ENCODE peak calls at places on chromosome 14, in seven cellular contexts. N is HCT116, D is fibroblast of lung, Q is HepG2, L is endothelial cell of umbilical vein, M is PC-3, K is GM23248. G is an unnamed sample.

GRCh38 chr14:55438066-55438683 is 2.2 kb downstream of the TBPL2 start:
- DNase-seq in M (peak), K (peak), Q (peak), N (peak), D (peak), L (peak), G (peak)

GRCh38 chr14:104941508-104942365 is 17.1 kb downstream of the PLD4 start:
- DNase-seq in Q (no peak), L (no peak), N (no peak), K (no peak), D (no peak), M (no peak), G (no peak)

GRCh38 chr14:51208982-51209381 is 31.1 kb upstream of the TMX1 start:
- DNase-seq in K (no peak), M (no peak), L (no peak), Q (no peak), D (no peak), N (no peak), G (no peak)

GRCh38 chr14:100440207-100440631 is 117.1 kb downstream of the SLC25A47 start:
- DNase-seq in K (peak), Q (peak), D (peak), L (peak), N (no peak), M (peak), G (no peak)

GRCh38 chr14:49879683-49880204 is 13.1 kb upstream of the ARF6 start:
- DNase-seq in K (peak), M (peak), Q (peak), L (peak), N (peak), D (peak), G (no peak)

GRCh38 chr14:74402264-74403251 is 23.5 kb downstream of the SYNDIG1L start:
- DNase-seq in M (no peak), N (no peak), L (no peak), K (no peak), Q (no peak), D (no peak), G (no peak)

GRCh38 chr14:40113671-40114070 is 681.4 kb upstream of the FBXO33 start:
- DNase-seq in K (no peak), N (no peak), L (no peak), Q (peak), M (no peak), D (no peak), G (no peak)

GRCh38 chr14:84857571-84857970 is 672.4 kb upstream of the FLRT2 start:
- DNase-seq in L (no peak), K (no peak), M (peak), D (no peak), Q (no peak), N (no peak), G (no peak)

GRCh38 chr14:71070169-71070568 is 162.9 kb downstream of the PCNX1 start:
- DNase-seq in L (peak), M (peak), N (no peak), K (peak), Q (no peak), D (peak), G (no peak)

GRCh38 chr14:99928963-99929362 is 135.8 kb downstream of the EML1 start:
- DNase-seq in L (no peak), M (no peak), D (no peak), Q (no peak), K (no peak), N (no peak), G (no peak)

GRCh38 chr14:62031504-62031903 is 269.3 kb downstream of the SNAPC1 start:
- DNase-seq in D (no peak), L (no peak), N (no peak), M (peak), Q (no peak), K (no peak), G (no peak)

GRCh38 chr14:34461334-34462131 is 507 bp downstream of the SPTSSA start:
- DNase-seq in M (peak), D (peak), N (peak), Q (peak), L (peak), K (peak), G (peak)

GRCh38 chr14:34219661-34220060 is 242.4 kb downstream of the SPTSSA start:
- DNase-seq in D (peak), Q (no peak), K (no peak), M (peak), L (no peak), N (no peak), G (no peak)

GRCh38 chr14:71165121-71165574 is 257.9 kb downstream of the PCNX1 start:
- DNase-seq in N (no peak), K (peak), D (peak), Q (no peak), M (no peak), L (no peak), G (no peak)

GRCh38 chr14:95218006-95218405 is 60.7 kb upstream of the DICER1 start:
- DNase-seq in M (no peak), L (no peak), K (no peak), Q (no peak), N (no peak), D (no peak), G (no peak)

GRCh38 chr14:68791078-68791983 is 1.5 kb downstream of the ZFP36L1 start:
- DNase-seq in L (peak), D (peak), Q (no peak), M (peak), K (peak), N (no peak), G (no peak)

GRCh38 chr14:44649056-44649455 is 142.0 kb upstream of the FSCB start:
- DNase-seq in M (no peak), Q (no peak), N (no peak), D (no peak), K (no peak), L (no peak), G (no peak)

GRCh38 chr14:54138024-54138353 is 181.4 kb upstream of the BMP4 start:
- DNase-seq in M (peak), L (no peak), K (no peak), D (no peak), Q (peak), N (no peak), G (no peak)

DNA sequence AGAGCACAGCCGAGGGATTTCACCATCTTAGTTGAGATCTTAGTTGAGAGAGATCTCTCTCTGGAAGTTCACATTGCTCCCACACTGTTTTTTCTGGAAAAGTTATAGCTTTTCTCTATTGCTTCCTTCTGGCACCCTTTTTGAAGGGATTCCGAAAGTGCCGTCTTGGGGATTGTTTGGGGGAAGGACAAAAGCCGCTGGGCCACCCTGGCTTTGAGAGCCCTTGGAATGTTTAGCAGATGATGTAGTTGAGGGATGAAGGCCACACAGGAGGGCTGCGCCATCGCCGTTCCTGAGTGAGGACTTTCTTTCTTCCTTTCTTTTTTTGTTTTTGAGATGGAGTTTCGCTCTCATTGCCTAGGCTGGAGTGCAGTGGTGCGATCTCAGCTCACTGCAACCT is 17.7 kb downstream of the PLEKHG3 start:
- DNase-seq in L (no peak), K (no peak), M (no peak), Q (no peak), N (no peak), D (no peak), G (no peak)
- H3K9ac ChIP-seq in L (no peak), K (peak), M (no peak), Q (no peak), N (peak), D (no peak), G (no peak)

DNA sequence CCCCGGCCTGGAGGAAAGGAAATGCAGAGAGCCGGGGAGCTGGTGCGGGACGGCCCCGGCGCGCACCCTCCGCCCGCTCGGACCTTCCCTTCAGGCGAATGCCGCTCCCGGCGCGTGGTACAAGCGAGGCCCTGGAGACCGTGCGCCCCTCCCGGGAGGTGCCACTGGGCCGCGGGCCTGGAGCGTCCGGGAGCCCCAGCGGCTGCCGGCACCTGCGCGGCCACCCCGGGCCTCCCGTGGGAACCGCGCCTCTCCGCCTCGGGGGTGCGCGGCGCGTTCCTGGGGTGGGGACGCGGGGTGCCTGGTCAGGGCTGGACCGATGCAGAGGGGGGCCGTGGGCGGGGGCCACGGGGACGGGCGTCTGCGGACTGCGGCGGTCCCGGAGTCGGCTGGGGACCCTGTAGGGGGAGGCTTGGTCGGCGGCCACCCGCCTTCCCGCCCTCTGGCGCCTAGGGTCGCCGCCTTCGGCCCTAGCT is 518 bp downstream of the PAPLN start:
- DNase-seq in Q (no peak), L (no peak), M (no peak), D (peak), N (no peak), K (peak), G (no peak)
- H3K9ac ChIP-seq in Q (peak), L (no peak), M (no peak), D (no peak), N (peak), K (no peak), G (peak)

GRCh38 chr14:96252323-96253052 is 3.5 kb upstream of the BDKRB1 start:
- DNase-seq in D (no peak), L (no peak), M (no peak), Q (no peak), N (no peak), K (peak), G (no peak)

GRCh38 chr14:96256420-96256819 is 410 bp downstream of the BDKRB1 start:
- DNase-seq in K (peak), M (no peak), L (peak), Q (no peak), D (no peak), N (no peak), G (no peak)

GRCh38 chr14:96253140-96253539 is 2.9 kb upstream of the BDKRB1 start:
- DNase-seq in K (peak), Q (no peak), M (peak), L (no peak), N (no peak), D (peak), G (peak)

GRCh38 chr14:96255501-96256366 is at the start of gene BDKRB1:
- DNase-seq in M (peak), Q (no peak), L (no peak), K (peak), N (no peak), D (peak), G (no peak)

DNA sequence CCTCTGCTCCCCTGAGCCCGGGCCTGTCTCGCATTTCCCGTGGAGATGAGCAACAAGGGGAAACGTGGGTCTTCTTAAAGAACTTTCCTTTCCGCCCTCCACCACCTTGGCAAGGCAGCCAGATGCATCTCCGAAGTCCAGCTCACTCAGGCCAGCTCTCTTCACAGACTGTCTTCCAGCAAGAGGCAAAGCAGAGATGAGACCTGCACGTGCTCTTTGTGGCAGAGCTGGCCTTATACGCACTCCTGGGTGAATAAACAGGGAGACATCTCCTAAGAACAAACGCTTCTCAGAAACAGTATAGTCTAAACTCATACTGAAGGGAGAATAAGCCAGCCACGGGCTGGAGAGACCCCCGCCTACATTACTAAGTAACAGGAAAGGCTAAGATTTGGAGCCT is 1.3 kb upstream of the BDKRB1 start:
- DNase-seq in N (no peak), Q (no peak), D (no peak), L (no peak), K (no peak), M (no peak), G (no peak)
- H3K9ac ChIP-seq in N (no peak), Q (no peak), D (no peak), L (no peak), K (peak), M (no peak), G (no peak)

GRCh38 chr14:91940209-91940608 is 7.3 kb downstream of the FBLN5 start:
- DNase-seq in L (no peak), D (no peak), K (no peak), Q (no peak), N (no peak), M (no peak), G (no peak)

GRCh38 chr14:91942128-91942527 is 5.4 kb downstream of the FBLN5 start:
- DNase-seq in Q (no peak), L (no peak), K (no peak), D (no peak), M (no peak), N (no peak), G (no peak)

GRCh38 chr14:91945776-91946305 is 1.7 kb downstream of the FBLN5 start:
- DNase-seq in Q (no peak), N (no peak), L (peak), M (no peak), D (no peak), K (peak), G (no peak)

GRCh38 chr14:91946313-91947195 is 940 bp downstream of the FBLN5 start:
- DNase-seq in N (no peak), M (no peak), D (peak), L (peak), K (peak), Q (no peak), G (no peak)

DNA sequence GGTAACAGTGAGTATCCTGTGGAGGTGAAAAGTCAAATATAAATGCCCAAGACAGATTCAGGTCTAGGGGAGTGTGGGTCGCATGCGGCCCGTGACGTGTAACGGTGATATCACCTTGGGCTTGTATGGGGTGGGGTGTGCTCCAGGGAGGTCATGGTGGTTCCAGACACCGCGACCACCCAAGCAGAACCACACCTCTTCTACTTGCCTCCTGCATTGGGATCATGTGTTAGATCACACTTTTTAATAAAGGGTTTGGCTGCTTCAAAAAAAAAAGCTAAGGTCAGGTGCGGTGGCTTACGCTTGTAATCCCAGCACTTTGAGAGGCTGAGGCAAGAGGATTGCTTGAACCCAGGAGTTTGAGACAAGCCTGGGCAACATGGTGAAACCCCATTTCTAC is 4.5 kb downstream of the FBLN5 start:
- DNase-seq in M (no peak), K (no peak), D (no peak), L (no peak), Q (no peak), N (no peak), G (no peak)
- H3K9ac ChIP-seq in M (no peak), K (no peak), D (no peak), L (no peak), Q (no peak), N (no peak), G (no peak)

GRCh38 chr14:101780390-101780789 is 18.9 kb downstream of the PPP2R5C start:
- DNase-seq in L (no peak), Q (no peak), N (no peak), D (no peak), M (no peak), K (no peak), G (no peak)
- H3K9ac ChIP-seq in L (no peak), Q (no peak), N (no peak), D (no peak), M (no peak), K (no peak), G (no peak)